ENCODE peak calls at places on chromosome 2, in four cellular contexts. One of them, this sample, is unnamed.

GRCh38 chr2:187136646-187137045 is 287.7 kb upstream of the ZSWIM2 start:
- DNase-seq in BE2C: no peak
- DNase-seq in thoracic aorta: no peak
- DNase-seq in K562: no peak
- DNase-seq in this sample: no peak

GRCh38 chr2:148876190-148876588 is 1.2 kb downstream of the KIF5C start:
- DNase-seq in BE2C: peak; percentile 59
- DNase-seq in thoracic aorta: no peak
- DNase-seq in K562: no peak
- DNase-seq in this sample: no peak

GRCh38 chr2:45014016-45014702 is 4.9 kb upstream of the SIX2 start:
- DNase-seq in BE2C: peak; percentile 65
- DNase-seq in thoracic aorta: no peak
- DNase-seq in K562: no peak
- DNase-seq in this sample: peak; percentile 23

GRCh38 chr2:201465524-201465971 is 14.0 kb downstream of the STRADB start:
- DNase-seq in BE2C: no peak
- DNase-seq in thoracic aorta: no peak
- DNase-seq in K562: no peak
- DNase-seq in this sample: no peak

GRCh38 chr2:45199973-45200372 is 190.7 kb upstream of the SIX2 start:
- DNase-seq in BE2C: no peak
- DNase-seq in thoracic aorta: no peak
- DNase-seq in K562: no peak
- DNase-seq in this sample: no peak

GRCh38 chr2:230418341-230419016 is 2.5 kb downstream of the SP100 start:
- DNase-seq in BE2C: no peak
- DNase-seq in thoracic aorta: no peak
- DNase-seq in K562: no peak
- DNase-seq in this sample: no peak

GRCh38 chr2:105917688-105918087 is 173.0 kb downstream of the NCK2 start:
- DNase-seq in BE2C: no peak
- DNase-seq in thoracic aorta: no peak
- DNase-seq in K562: no peak
- DNase-seq in this sample: peak; percentile 18

GRCh38 chr2:47237375-47238357 is 82.6 kb upstream of the STPG4 start:
- DNase-seq in BE2C: peak; percentile 76
- DNase-seq in thoracic aorta: peak; percentile 17
- DNase-seq in K562: peak; percentile 94
- DNase-seq in this sample: no peak

GRCh38 chr2:196136151-196136550 is 35.2 kb downstream of the STK17B start:
- DNase-seq in BE2C: no peak
- DNase-seq in thoracic aorta: no peak
- DNase-seq in K562: no peak
- DNase-seq in this sample: no peak

GRCh38 chr2:105438104-105438929 is 39.5 kb upstream of the FHL2 start:
- DNase-seq in BE2C: peak; percentile 85
- DNase-seq in thoracic aorta: no peak
- DNase-seq in K562: peak; percentile 63
- DNase-seq in this sample: no peak

GRCh38 chr2:188512456-188512855 is 220.8 kb downstream of the GULP1 start:
- DNase-seq in BE2C: no peak
- DNase-seq in thoracic aorta: no peak
- DNase-seq in K562: peak; percentile 35
- DNase-seq in this sample: no peak

GRCh38 chr2:15169326-15170038 is 391.7 kb downstream of the NBAS start:
- DNase-seq in BE2C: peak; percentile 28
- DNase-seq in thoracic aorta: no peak
- DNase-seq in K562: no peak
- DNase-seq in this sample: no peak

GRCh38 chr2:5121677-5122076 is 570.5 kb upstream of the SOX11 start:
- DNase-seq in BE2C: no peak
- DNase-seq in thoracic aorta: no peak
- DNase-seq in K562: no peak
- DNase-seq in this sample: no peak

GRCh38 chr2:199727801-199728200 is 123.2 kb downstream of the FTCDNL1 start:
- DNase-seq in BE2C: no peak
- DNase-seq in thoracic aorta: no peak
- DNase-seq in K562: no peak
- DNase-seq in this sample: no peak
- H3K27me3 ChIP-seq in BE2C: peaks cover 5% of the 10 kb centered on the region
- H3K27me3 ChIP-seq in thoracic aorta: no peaks in the 10 kb centered on the region
- H3K27me3 ChIP-seq in K562: no peaks in the 10 kb centered on the region
- H3K27me3 ChIP-seq in this sample: no peaks in the 10 kb centered on the region

DNA sequence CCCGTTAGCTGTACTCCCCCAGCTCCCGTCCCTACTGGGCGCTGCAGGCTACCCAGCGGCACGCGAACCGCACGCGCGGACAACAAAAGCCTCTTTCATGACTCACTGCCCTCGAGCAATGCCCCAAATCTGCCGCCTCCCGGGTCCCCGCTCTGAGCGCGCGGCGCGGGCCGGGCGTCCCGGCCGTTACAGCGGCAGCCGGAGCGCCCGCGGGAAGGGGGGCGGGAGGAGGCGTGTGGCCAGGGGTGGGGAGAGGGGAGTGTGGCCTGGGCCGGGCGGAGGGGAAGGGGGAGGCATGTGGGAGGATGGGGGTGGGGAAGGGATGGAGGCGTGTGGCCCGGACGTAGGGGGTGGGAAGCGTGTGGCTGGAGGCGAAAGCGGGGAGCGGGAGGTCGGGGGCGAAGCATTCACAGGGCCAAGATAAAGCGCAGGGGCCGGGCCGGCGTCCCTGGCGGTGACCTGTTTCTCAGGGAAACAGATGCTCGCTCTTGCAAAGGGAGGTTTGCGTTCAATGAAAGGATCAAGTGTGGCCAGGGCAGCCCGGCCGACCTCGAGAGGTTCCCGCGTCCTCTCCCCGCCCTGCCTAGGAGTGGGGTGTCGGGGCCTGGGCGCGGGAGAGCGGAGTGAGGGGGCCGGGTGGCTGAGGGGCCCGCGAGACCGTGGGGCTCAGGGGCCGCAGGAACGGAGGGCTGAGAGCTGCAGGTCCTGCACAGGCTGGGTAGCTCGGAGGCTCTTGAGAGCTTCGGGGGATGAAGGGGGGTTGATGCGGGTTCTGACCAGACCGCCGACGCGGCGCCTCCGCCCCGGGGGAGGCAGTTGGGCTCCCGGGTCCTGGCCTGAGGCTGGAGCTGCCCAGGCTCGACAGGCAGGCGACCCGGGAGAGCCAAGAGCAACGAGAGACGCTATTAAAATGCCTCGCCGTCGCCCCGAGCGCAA is 3.5 kb upstream of the NEUROD1 start:
- DNase-seq in BE2C: no peak
- DNase-seq in thoracic aorta: no peak
- DNase-seq in K562: no peak
- DNase-seq in this sample: no peak
- H3K27me3 ChIP-seq in BE2C: peaks cover 56% of the 10 kb centered on the region
- H3K27me3 ChIP-seq in thoracic aorta: peaks cover 8% of the 10 kb centered on the region
- H3K27me3 ChIP-seq in K562: peaks cover 29% of the 10 kb centered on the region
- H3K27me3 ChIP-seq in this sample: peaks cover 67% of the 10 kb centered on the region

GRCh38 chr2:1782514-1782913 is 38.2 kb upstream of the PXDN start:
- DNase-seq in BE2C: no peak
- DNase-seq in thoracic aorta: no peak
- DNase-seq in K562: no peak
- DNase-seq in this sample: no peak
- H3K27me3 ChIP-seq in BE2C: no peaks in the 10 kb centered on the region
- H3K27me3 ChIP-seq in thoracic aorta: no peaks in the 10 kb centered on the region
- H3K27me3 ChIP-seq in K562: peaks cover 16% of the 10 kb centered on the region
- H3K27me3 ChIP-seq in this sample: no peaks in the 10 kb centered on the region

GRCh38 chr2:176132397-176133086 is 3.0 kb downstream of the HOXD8 start:
- DNase-seq in BE2C: no peak
- DNase-seq in thoracic aorta: no peak
- DNase-seq in K562: peak; percentile 19
- DNase-seq in this sample: no peak
- H3K27me3 ChIP-seq in BE2C: no peaks in the 10 kb centered on the region
- H3K27me3 ChIP-seq in thoracic aorta: no peaks in the 10 kb centered on the region
- H3K27me3 ChIP-seq in K562: peaks cover 54% of the 10 kb centered on the region
- H3K27me3 ChIP-seq in this sample: peaks cover 83% of the 10 kb centered on the region

DNA sequence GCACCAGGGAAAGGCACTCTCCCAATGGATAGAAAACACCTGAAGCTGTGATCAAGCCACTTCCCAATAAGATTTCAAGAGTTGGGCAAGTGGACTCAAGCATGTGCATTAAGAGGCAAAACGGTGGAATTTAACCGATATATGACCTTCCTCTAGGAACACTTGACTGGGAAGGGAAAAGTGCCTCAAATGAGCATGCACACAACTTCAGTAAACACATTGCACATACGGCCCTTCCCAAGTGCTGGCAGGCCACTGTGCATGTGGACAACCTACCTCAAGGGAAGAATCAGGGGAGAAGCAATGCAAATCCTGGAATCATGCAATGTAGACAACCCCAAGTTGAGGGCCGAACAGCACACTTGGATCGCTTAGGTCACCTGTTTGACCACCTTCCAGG is 23.9 kb upstream of the SH3RF3 start:
- DNase-seq in BE2C: no peak
- DNase-seq in thoracic aorta: no peak
- DNase-seq in K562: no peak
- DNase-seq in this sample: no peak
- H3K27me3 ChIP-seq in BE2C: no peaks in the 10 kb centered on the region
- H3K27me3 ChIP-seq in thoracic aorta: peaks cover 4% of the 10 kb centered on the region
- H3K27me3 ChIP-seq in K562: peaks cover 16% of the 10 kb centered on the region
- H3K27me3 ChIP-seq in this sample: no peaks in the 10 kb centered on the region

GRCh38 chr2:120589782-120590608 is 145.7 kb upstream of the GLI2 start:
- DNase-seq in BE2C: no peak
- DNase-seq in thoracic aorta: no peak
- DNase-seq in K562: no peak
- DNase-seq in this sample: no peak

GRCh38 chr2:120593921-120594686 is 141.6 kb upstream of the GLI2 start:
- DNase-seq in BE2C: no peak
- DNase-seq in thoracic aorta: no peak
- DNase-seq in K562: no peak
- DNase-seq in this sample: no peak

GRCh38 chr2:120592084-120592483 is 143.6 kb upstream of the GLI2 start:
- DNase-seq in BE2C: no peak
- DNase-seq in thoracic aorta: no peak
- DNase-seq in K562: no peak
- DNase-seq in this sample: no peak

GRCh38 chr2:120590841-120591240 is 144.8 kb upstream of the GLI2 start:
- DNase-seq in BE2C: no peak
- DNase-seq in thoracic aorta: no peak
- DNase-seq in K562: no peak
- DNase-seq in this sample: no peak

GRCh38 chr2:120591572-120591971 is 144.1 kb upstream of the GLI2 start:
- DNase-seq in BE2C: no peak
- DNase-seq in thoracic aorta: no peak
- DNase-seq in K562: no peak
- DNase-seq in this sample: no peak
- H3K27me3 ChIP-seq in BE2C: no peaks in the 10 kb centered on the region
- H3K27me3 ChIP-seq in thoracic aorta: no peaks in the 10 kb centered on the region
- H3K27me3 ChIP-seq in K562: peaks cover 18% of the 10 kb centered on the region
- H3K27me3 ChIP-seq in this sample: peaks cover 12% of the 10 kb centered on the region

This sample was measured in HL-60.